ENCODE peak calls at places on chromosomes 16 and 17, in seven cellular contexts. J, N, M, C, Q, E and V are unnamed samples.

GRCh38 chr16:72963921-72964320 is 84.0 kb downstream of the ZFHX3 start:
- DNase-seq in E (no peak), N (peak; percentile 47), J (no peak), C (no peak), M (no peak), Q (no peak), V (no peak)

GRCh38 chr17:53571342-53571741 is 251.4 kb upstream of the KIF2B start:
- DNase-seq in C (no peak), Q (no peak), M (no peak), J (no peak), E (no peak), N (peak; percentile 2), V (peak; percentile 20)

GRCh38 chr17:12730931-12731521 is 58.3 kb upstream of the ARHGAP44 start:
- DNase-seq in J (no peak), C (no peak), N (peak; percentile 71), Q (peak; percentile 67), E (peak; percentile 87), M (peak; percentile 80), V (no peak)

GRCh38 chr16:21628772-21629171 is 23.6 kb downstream of the IGSF6 start:
- DNase-seq in Q (no peak), J (no peak), C (no peak), M (no peak), E (no peak), N (peak; percentile 76), V (no peak)

GRCh38 chr17:83028851-83029250 is 50.6 kb upstream of the METRNL start:
- DNase-seq in Q (no peak), N (no peak), M (no peak), C (no peak), J (no peak), E (no peak), V (no peak)

GRCh38 chr16:29962344-29962994 is 590 bp downstream of the TMEM219 start:
- DNase-seq in C (no peak), J (no peak), M (no peak), E (peak; percentile 41), N (peak; percentile 40), Q (no peak), V (no peak)

GRCh38 chr16:68823401-68823800 is 19.9 kb upstream of the TANGO6 start:
- DNase-seq in N (peak; percentile 94), M (no peak), C (peak; percentile 84), J (no peak), E (no peak), Q (peak; percentile 37), V (peak; percentile 68)

GRCh38 chr17:491086-492014 is 138.7 kb upstream of the RPH3AL start:
- DNase-seq in M (peak; percentile 87), Q (no peak), N (peak; percentile 45), C (no peak), J (peak; percentile 92), E (peak; percentile 43), V (no peak)

GRCh38 chr16:51056331-51056730 is 94.7 kb downstream of the SALL1 start:
- DNase-seq in C (no peak), N (no peak), M (no peak), E (no peak), Q (no peak), J (no peak), V (no peak)

GRCh38 chr16:87380875-87381274 is 2.7 kb downstream of the FBXO31 start:
- DNase-seq in M (no peak), E (no peak), Q (no peak), C (no peak), J (no peak), N (peak; percentile 47), V (no peak)

GRCh38 chr16:83953796-83954576 is 946 bp downstream of the OSGIN1 start:
- DNase-seq in C (peak; percentile 19), E (no peak), M (no peak), J (no peak), N (peak; percentile 53), Q (peak; percentile 64), V (peak; percentile 16)

GRCh38 chr17:79843917-79844815 is 4.9 kb upstream of the CBX4 start:
- DNase-seq in N (peak; percentile 70), E (peak; percentile 71), Q (no peak), C (no peak), M (peak; percentile 85), J (peak; percentile 86), V (no peak)

GRCh38 chr16:60744198-60744597 is 1292.0 kb downstream of the CDH8 start:
- DNase-seq in Q (no peak), E (no peak), N (no peak), J (no peak), M (no peak), C (no peak), V (no peak)

GRCh38 chr17:5203908-5204294 is 12.2 kb upstream of the ZNF594 start:
- DNase-seq in C (no peak), E (no peak), Q (no peak), N (peak; percentile 85), M (no peak), J (no peak), V (no peak)

GRCh38 chr17:75088902-75089417 is 1.2 kb downstream of the SLC16A5 start:
- DNase-seq in M (no peak), Q (no peak), C (no peak), N (peak; percentile 51), E (peak; percentile 21), J (no peak), V (no peak)